ENCODE peak calls at places on chromosomes 12 and 14, in five cellular contexts. H, Q, Z, D and Y are unnamed samples.
A peak's percentile ranks its signal among the peaks of the same experiment; 100 is the strongest.

GRCh38 chr14:21654215-21654614 is 580 bp downstream of the OR4E2 start:
- DNase-seq in H (no peak), Q (no peak), Z (no peak), D (no peak), Y (no peak)

GRCh38 chr12:30990316-30990715 is 63.8 kb downstream of the TSPAN11 start:
- DNase-seq in H (no peak), Q (no peak), Z (no peak), D (no peak), Y (no peak)

GRCh38 chr12:54407183-54407905 is 11.7 kb downstream of the ITGA5 start:
- DNase-seq in H (no peak), Q (no peak), Z (no peak), D (no peak), Y (no peak)

GRCh38 chr14:53551862-53552261 is 398.7 kb upstream of the DDHD1 start:
- DNase-seq in H (no peak), Q (no peak), Z (no peak), D (no peak), Y (no peak)

GRCh38 chr14:103089386-103090335 is 4.9 kb upstream of the EXOC3L4 start:
- DNase-seq in H (no peak), Q (no peak), Z (no peak), D (no peak), Y (no peak)

GRCh38 chr12:124032265-124032886 is 59.4 kb downstream of the ZNF664 start:
- DNase-seq in H (peak; percentile 84), Q (peak; percentile 80), Z (peak; percentile 65), D (peak; percentile 74), Y (peak; percentile 44)

GRCh38 chr14:45252356-45253069 is 489 bp downstream of the MIS18BP1 start:
- DNase-seq in H (peak; percentile 6), Q (no peak), Z (peak; percentile 31), D (peak; percentile 51), Y (peak; percentile 13)

GRCh38 chr14:77026166-77026929 is 2.2 kb downstream of the IRF2BPL start:
- DNase-seq in H (peak; percentile 60), Q (no peak), Z (peak; percentile 51), D (peak; percentile 54), Y (no peak)

GRCh38 chr12:2194571-2194970 is 141.8 kb downstream of the CACNA1C start:
- DNase-seq in H (no peak), Q (no peak), Z (no peak), D (no peak), Y (no peak)